ENCODE peak calls at places on chromosome X, in ten cellular contexts. E is stomach; H is WERI-Rb-1; D is CD4-positive, alpha-beta T cell; G is AG09309; J is mucosa of descending colon; A is left ventricle myocardium inferior; M is neural crest cell; X is lower lobe of right lung; N is cardiac muscle cell. O is an unnamed sample.

GRCh38 chrX:118823263-118824172 is at the start of gene ZCCHC12:
- DNase-seq in A (peak; percentile 16), D (peak; percentile 21), H (peak; percentile 71), X (peak; percentile 56), M (peak; percentile 60), N (peak; percentile 87), G (no peak), J (no peak), E (peak; percentile 45), O (peak; percentile 59)

GRCh38 chrX:104459796-104460195 is 106.2 kb upstream of the IL1RAPL2 start:
- DNase-seq in N (no peak), A (no peak), E (no peak), G (no peak), X (no peak), D (no peak), M (no peak), H (no peak), J (no peak), O (no peak)

GRCh38 chrX:134453631-134454030 is 6.3 kb upstream of the HPRT1 start:
- DNase-seq in D (no peak), G (no peak), X (no peak), J (no peak), M (no peak), N (no peak), E (peak; percentile 36), A (no peak), H (no peak), O (no peak)

GRCh38 chrX:115023811-115024210 is 6.4 kb upstream of the IL13RA2 start:
- DNase-seq in A (no peak), J (no peak), X (no peak), D (no peak), M (no peak), E (no peak), G (no peak), N (no peak), H (no peak), O (no peak)

GRCh38 chrX:132114607-132115006 is 13.2 kb downstream of the FRMD7 start:
- DNase-seq in G (no peak), E (no peak), J (no peak), N (no peak), X (no peak), A (no peak), D (no peak), M (no peak), H (no peak), O (no peak)

GRCh38 chrX:119145241-119145653 is 17.6 kb upstream of the KIAA1210 start:
- DNase-seq in E (no peak), A (no peak), M (peak; percentile 6), D (no peak), H (peak; percentile 7), G (no peak), X (no peak), J (no peak), N (peak; percentile 6), O (peak; percentile 9)

GRCh38 chrX:70423937-70424336 is 823 bp downstream of the GDPD2 start:
- DNase-seq in G (no peak), M (no peak), N (no peak), A (no peak), D (no peak), J (no peak), X (no peak), H (no peak), E (no peak), O (no peak)

GRCh38 chrX:53048169-53049126 is at the start of gene GPR173:
- DNase-seq in N (peak; percentile 50), X (peak; percentile 50), G (peak; percentile 11), H (peak; percentile 67), J (peak; percentile 57), A (peak; percentile 28), E (no peak), D (no peak), M (peak; percentile 35), O (no peak)

GRCh38 chrX:23317799-23318724 is 16.6 kb upstream of the PTCHD1 start:
- DNase-seq in H (peak; percentile 41), X (no peak), E (no peak), M (peak; percentile 56), N (peak; percentile 46), A (no peak), D (no peak), J (no peak), G (no peak), O (peak; percentile 50)

GRCh38 chrX:45295587-45295986 is 94.9 kb upstream of the DIPK2B start:
- DNase-seq in A (no peak), X (no peak), G (peak; percentile 27), E (no peak), M (no peak), H (peak; percentile 10), D (no peak), N (peak; percentile 45), J (no peak), O (no peak)
- TF ChIP-seq CTCF in A (no peak), X (no peak), G (no peak), E (no peak), M (no peak), H (no peak), D (no peak), N (no peak), J (no peak), O (no peak)

GRCh38 chrX:3545901-3546300 is 167.5 kb downstream of the PRKX start:
- DNase-seq in G (no peak), H (no peak), M (no peak), E (no peak), D (no peak), N (no peak), X (no peak), A (no peak), J (no peak), O (no peak)
- TF ChIP-seq CTCF in G (no peak), H (no peak), M (no peak), E (no peak), D (no peak), N (no peak), X (no peak), A (no peak), J (no peak), O (no peak)

DNA sequence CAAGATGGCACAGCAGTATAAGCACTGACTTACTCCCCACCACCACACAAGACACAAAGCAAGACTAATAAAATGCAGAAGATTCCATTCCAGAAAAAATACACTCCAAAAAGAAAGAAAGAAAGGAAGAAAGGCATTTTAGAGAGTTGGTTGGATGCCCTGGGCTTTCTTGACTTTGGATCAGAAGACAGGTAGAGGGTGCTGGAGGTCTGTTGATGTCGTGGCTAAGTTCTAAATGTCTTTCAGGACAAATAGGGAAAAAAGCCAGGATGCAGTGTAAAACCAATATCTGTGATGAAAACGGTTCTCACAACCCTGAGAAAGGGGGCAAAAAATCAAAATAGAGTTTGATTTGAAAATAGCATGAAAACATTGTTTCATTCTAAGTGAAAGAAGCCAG is 555.2 kb upstream of the PRKX start:
- DNase-seq in G (no peak), X (no peak), A (no peak), J (no peak), N (no peak), H (no peak), M (no peak), E (no peak), D (no peak), O (no peak)
- TF ChIP-seq CTCF in G (no peak), X (no peak), A (no peak), J (no peak), N (no peak), H (no peak), M (no peak), E (no peak), D (no peak), O (no peak)

GRCh38 chrX:143437439-143437838 is 79.8 kb downstream of the SPANXN3 start:
- DNase-seq in A (no peak), H (no peak), E (no peak), G (no peak), M (no peak), N (peak; percentile 46), J (no peak), D (no peak), X (no peak), O (no peak)
- TF ChIP-seq CTCF in A (peak; percentile 35), H (peak; percentile 39), E (no peak), G (no peak), M (peak; percentile 59), N (peak; percentile 47), J (no peak), D (no peak), X (no peak), O (no peak)

DNA sequence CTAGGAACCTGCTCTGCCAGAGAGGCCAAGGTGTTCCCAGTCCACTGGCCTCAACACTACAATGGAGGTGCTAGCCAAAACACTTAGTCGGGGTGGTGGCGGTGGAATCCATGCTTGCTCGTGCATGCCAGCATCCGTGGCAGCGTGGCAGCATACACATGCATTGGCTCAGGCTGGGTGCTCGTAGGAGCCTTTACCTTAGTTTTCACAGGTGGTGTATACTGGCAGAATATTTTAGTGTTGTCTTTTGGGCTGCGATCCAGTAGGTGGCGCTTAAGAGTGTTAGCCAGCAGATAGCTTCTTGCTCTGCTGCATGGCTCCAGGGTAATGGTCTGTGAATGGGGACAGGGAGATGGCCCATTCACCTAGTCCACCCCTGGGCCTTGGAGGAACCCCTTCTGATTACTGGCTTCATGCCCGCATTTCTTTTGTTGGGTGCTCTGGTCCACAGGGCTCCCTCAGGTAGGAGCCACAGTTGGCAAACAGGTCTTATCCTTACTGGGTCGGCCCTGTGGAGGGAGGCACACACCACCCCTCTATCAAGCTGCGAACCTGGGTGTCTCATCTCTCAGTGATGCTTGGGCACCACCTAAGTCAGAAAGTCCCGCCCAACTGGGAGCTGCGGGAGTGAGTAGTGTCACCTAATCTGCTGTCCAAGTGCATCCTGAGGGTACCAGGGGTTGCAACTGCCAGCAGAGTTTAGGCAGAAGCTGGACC is 40.0 kb downstream of the RIPPLY1 start:
- DNase-seq in X (no peak), M (no peak), N (peak; percentile 33), A (no peak), J (no peak), G (no peak), H (peak; percentile 37), E (peak; percentile 35), D (no peak), O (peak; percentile 26)
- TF ChIP-seq CTCF in X (peak; percentile 19), M (peak; percentile 49), N (peak; percentile 41), A (peak; percentile 14), J (no peak), G (peak; percentile 55), H (peak; percentile 83), E (no peak), D (no peak), O (peak; percentile 25)

O was measured in activated CD8-positive, alpha-beta T cell treated with anti-CD3 and anti-CD28 coated beads for 36 hours.